ENCODE peak calls at places on chromosomes 12 and 14, in six cellular contexts. E is mesendoderm, W is H9, I is mammary epithelial cell, Q is neural progenitor cell, A is mesenchymal stem cell. C is an unnamed sample.

GRCh38 chr12:67211029-67211428 is 58.1 kb upstream of the CAND1 start:
- DNase-seq in E (no peak), W (no peak), I (no peak), Q (no peak), A (no peak), C (peak; percentile 32)

GRCh38 chr12:107660861-107661415 is 24.7 kb upstream of the PWP1 start:
- DNase-seq in E (no peak), W (peak; percentile 71), I (no peak), Q (no peak), A (no peak), C (no peak)

GRCh38 chr12:52423661-52424503 is 10.3 kb downstream of the KRT75 start:
- DNase-seq in E (no peak), W (no peak), I (no peak), Q (no peak), A (no peak), C (no peak)

GRCh38 chr14:89283327-89284060 is 133.5 kb downstream of the FOXN3 start:
- DNase-seq in E (no peak), W (no peak), I (no peak), Q (no peak), A (no peak), C (no peak)

GRCh38 chr14:102481791-102482238 is 27.8 kb downstream of the ANKRD9 start:
- DNase-seq in E (no peak), W (no peak), I (peak; percentile 86), Q (no peak), A (no peak), C (peak; percentile 91)

GRCh38 chr14:100688598-100689499 is 37.8 kb upstream of the DLK1 start:
- DNase-seq in E (peak; percentile 48), W (no peak), I (peak; percentile 48), Q (no peak), A (peak; percentile 82), C (no peak)

GRCh38 chr12:14313379-14313778 is 52.1 kb upstream of the ATF7IP start:
- DNase-seq in E (no peak), W (no peak), I (peak; percentile 19), Q (no peak), A (no peak), C (no peak)

GRCh38 chr12:108313236-108313608 is 25.9 kb downstream of the CMKLR1 start:
- DNase-seq in E (no peak), W (no peak), I (no peak), Q (no peak), A (no peak), C (no peak)

GRCh38 chr14:68576496-68577244 is 216.2 kb downstream of the ZFP36L1 start:
- DNase-seq in E (no peak), W (no peak), I (peak; percentile 52), Q (no peak), A (peak; percentile 83), C (peak; percentile 52)

GRCh38 chr14:105146976-105147700 is 21.4 kb downstream of the JAG2 start:
- DNase-seq in E (no peak), W (peak; percentile 17), I (no peak), Q (no peak), A (no peak), C (no peak)

GRCh38 chr14:30584058-30584630 is 25.2 kb downstream of the G2E3 start:
- DNase-seq in E (no peak), W (no peak), I (no peak), Q (no peak), A (no peak), C (no peak)

GRCh38 chr14:101494826-101495225 is 66.5 kb upstream of the DIO3 start:
- DNase-seq in E (no peak), W (peak; percentile 10), I (no peak), Q (no peak), A (no peak), C (no peak)

GRCh38 chr14:82500222-82500621 is 966.6 kb upstream of the SEL1L start:
- DNase-seq in E (no peak), W (no peak), I (no peak), Q (no peak), A (no peak), C (no peak)

GRCh38 chr12:122834921-122835692 is at the start of gene HIP1R:
- DNase-seq in E (peak; percentile 23), W (peak; percentile 69), I (no peak), Q (peak; percentile 82), A (no peak), C (no peak)

GRCh38 chr12:19750116-19750644 is 310.9 kb downstream of the AEBP2 start:
- DNase-seq in E (no peak), W (no peak), I (no peak), Q (no peak), A (peak; percentile 62), C (no peak)

GRCh38 chr12:96720363-96720705 is 186.7 kb upstream of the NEDD1 start:
- DNase-seq in E (peak; percentile 2), W (peak; percentile 58), I (peak; percentile 11), Q (no peak), A (no peak), C (no peak)

GRCh38 chr12:109987615-109988014 is 8.6 kb downstream of the GIT2 start:
- DNase-seq in E (no peak), W (no peak), I (no peak), Q (no peak), A (no peak), C (no peak)

GRCh38 chr12:16435875-16436554 is 88.6 kb downstream of the MGST1 start:
- DNase-seq in E (no peak), W (no peak), I (no peak), Q (no peak), A (no peak), C (no peak)

GRCh38 chr12:108508243-108508642 is 6.8 kb upstream of the FICD start:
- DNase-seq in E (no peak), W (no peak), I (peak; percentile 21), Q (no peak), A (no peak), C (no peak)

GRCh38 chr14:55705651-55706340 is 125.8 kb downstream of the KTN1 start:
- DNase-seq in E (no peak), W (no peak), I (peak; percentile 79), Q (no peak), A (no peak), C (peak; percentile 6)

GRCh38 chr14:40164083-40164482 is 731.9 kb upstream of the FBXO33 start:
- DNase-seq in E (no peak), W (no peak), I (no peak), Q (peak; percentile 55), A (no peak), C (no peak)

GRCh38 chr12:127282786-127283565 is 984.0 kb upstream of the TMEM132C start:
- DNase-seq in E (no peak), W (no peak), I (no peak), Q (no peak), A (no peak), C (no peak)

GRCh38 chr12:29026419-29026818 is 122.7 kb upstream of the FAR2 start:
- DNase-seq in E (no peak), W (no peak), I (peak; percentile 31), Q (no peak), A (no peak), C (no peak)

GRCh38 chr12:12716151-12716844 is 870 bp upstream of the CDKN1B start:
- DNase-seq in E (peak; percentile 25), W (no peak), I (peak; percentile 59), Q (no peak), A (peak; percentile 53), C (peak; percentile 63)

GRCh38 chr12:54381136-54381535 is 3.4 kb downstream of the ZNF385A start:
- DNase-seq in E (no peak), W (no peak), I (no peak), Q (no peak), A (no peak), C (no peak)
- H3K4me2 ChIP-seq in E (no peak overlapping the region), W (no peak overlapping the region), I (no peak overlapping the region), Q (no peak overlapping the region), A (no peak overlapping the region), C (no peak overlapping the region)

DNA sequence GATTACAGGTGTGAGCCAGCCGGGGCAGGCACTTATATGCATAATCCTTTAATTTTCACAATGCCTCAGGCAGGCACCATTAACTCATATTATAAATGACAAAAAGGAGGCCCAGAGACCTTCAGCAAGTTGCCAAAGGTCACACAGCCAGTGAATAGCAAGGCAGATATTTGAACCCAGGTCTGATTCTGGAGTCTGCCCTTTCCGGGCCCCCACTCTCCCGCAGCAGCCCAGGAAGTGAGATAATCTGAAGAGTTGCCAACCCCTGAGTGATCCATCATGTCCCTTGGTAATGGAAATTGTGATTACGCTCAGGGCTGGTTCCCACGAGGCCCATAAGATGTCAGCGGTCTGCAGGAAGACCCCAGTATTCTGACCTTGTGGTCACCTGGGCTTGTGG is 95.3 kb upstream of the MED13L start:
- DNase-seq in E (no peak), W (no peak), I (no peak), Q (no peak), A (peak; percentile 56), C (no peak)
- H3K4me2 ChIP-seq in E (no peak overlapping the region), W (no peak overlapping the region), I (no peak overlapping the region), Q (no peak overlapping the region), A (no peak overlapping the region), C (no peak overlapping the region)

DNA sequence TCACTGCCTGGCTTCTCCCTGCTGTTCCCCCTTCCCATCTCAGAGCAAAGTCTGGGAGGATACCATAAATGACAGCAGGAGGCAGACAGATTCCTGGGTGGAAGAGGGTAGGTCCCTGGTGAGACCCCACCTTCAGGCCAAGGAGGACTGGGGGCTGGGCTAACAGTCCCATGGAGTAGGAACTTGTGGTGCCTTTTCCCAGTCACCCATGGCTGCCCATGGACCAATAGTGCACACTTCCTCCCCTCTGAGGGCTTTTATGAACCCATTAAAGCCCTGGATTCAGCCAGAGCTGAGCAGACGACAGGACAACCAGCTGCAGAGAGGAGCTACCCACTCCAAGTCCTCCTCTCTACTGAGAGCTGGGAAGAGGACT is 36.6 kb upstream of the OR5AU1 start:
- DNase-seq in E (no peak), W (no peak), I (no peak), Q (no peak), A (no peak), C (no peak)
- H3K4me2 ChIP-seq in E (no peak overlapping the region), W (peak overlapping the region; percentile 15), I (peak overlapping the region; percentile 87), Q (peak overlapping the region; percentile 60), A (peak overlapping the region; percentile 72), C (peak overlapping the region; percentile 88)

GRCh38 chr14:92323031-92323915 is at the start of gene SLC24A4:
- DNase-seq in E (peak; percentile 31), W (peak; percentile 60), I (peak; percentile 45), Q (peak; percentile 75), A (peak; percentile 4), C (no peak)
- H3K4me2 ChIP-seq in E (peak within 1 kb of the TSS; percentile 62), W (peak within 1 kb of the TSS; percentile 26), I (peak within 1 kb of the TSS; percentile 56), Q (peak within 1 kb of the TSS; percentile 97), A (peak within 1 kb of the TSS; percentile 58), C (no peak within 1 kb of the TSS)